ENCODE peak calls at places on chromosomes 4 and X, in five cellular contexts. C is GM23338, I is HepG2, U is endothelial cell of umbilical vein, M is transverse colon. J is an unnamed sample.

GRCh38 chr4:164718817-164719216 is 35.1 kb upstream of the SMIM31 start:
- DNase-seq in U (no peak), M (no peak), C (no peak), I (no peak), J (no peak)

GRCh38 chr4:92184566-92184965 is 119.2 kb upstream of the GRID2 start:
- DNase-seq in C (no peak), M (no peak), U (no peak), I (no peak), J (no peak)

GRCh38 chrX:38112566-38112965 is 106.2 kb downstream of the SYTL5 start:
- DNase-seq in I (no peak), M (no peak), C (no peak), U (no peak), J (no peak)

GRCh38 chrX:118536687-118537461 is 41.3 kb downstream of the DOCK11 start:
- DNase-seq in C (peak; percentile 65), U (peak; percentile 0), I (no peak), M (no peak), J (no peak)

GRCh38 chrX:22278375-22278774 is 5.7 kb downstream of the CBLL2 start:
- DNase-seq in C (peak; percentile 30), U (no peak), I (no peak), M (no peak), J (no peak)

GRCh38 chr4:8544741-8545438 is 35.3 kb upstream of the GPR78 start:
- DNase-seq in M (no peak), U (no peak), C (no peak), I (no peak), J (peak; percentile 66)

GRCh38 chr4:81512945-81513584 is 41.4 kb upstream of the RASGEF1B start:
- DNase-seq in M (no peak), U (no peak), I (no peak), C (no peak), J (peak; percentile 71)

GRCh38 chr4:101356928-101357327 is 9.6 kb upstream of the PPP3CA start:
- DNase-seq in C (no peak), I (peak; percentile 67), U (peak; percentile 75), M (no peak), J (no peak)

GRCh38 chr4:186137193-186137792 is 32.8 kb downstream of the FAM149A start:
- DNase-seq in M (no peak), I (no peak), C (peak; percentile 34), U (peak; percentile 15), J (no peak)

GRCh38 chr4:164212714-164213113 is 541.2 kb upstream of the SMIM31 start:
- DNase-seq in M (no peak), I (no peak), U (no peak), C (no peak), J (no peak)

GRCh38 chrX:18893536-18893935 is 90.4 kb downstream of the PHKA2 start:
- DNase-seq in C (no peak), I (no peak), U (no peak), M (no peak), J (no peak)

GRCh38 chrX:24479924-24480722 is 15.0 kb downstream of the PDK3 start:
- DNase-seq in C (no peak), U (peak; percentile 4), I (no peak), M (peak; percentile 74), J (peak; percentile 83)

GRCh38 chr4:153901220-153901619 is 112.3 kb upstream of the SFRP2 start:
- DNase-seq in M (no peak), C (no peak), I (no peak), U (no peak), J (no peak)

GRCh38 chr4:87258677-87259076 is 38.3 kb upstream of the KLHL8 start:
- DNase-seq in I (no peak), C (no peak), M (no peak), U (no peak), J (no peak)

GRCh38 chr4:53189011-53189410 is 176.8 kb downstream of the SCFD2 start:
- DNase-seq in U (no peak), M (no peak), C (no peak), I (no peak), J (no peak)

GRCh38 chrX:120559799-120560198 is 963 bp downstream of the CUL4B start:
- DNase-seq in M (no peak), U (no peak), I (no peak), C (no peak), J (no peak)

GRCh38 chrX:143781103-143781502 is 60.6 kb upstream of the SPANXN2 start:
- DNase-seq in M (no peak), I (no peak), C (no peak), U (no peak), J (no peak)

GRCh38 chr4:53484911-53485459 is 106.3 kb downstream of the LNX1 start:
- DNase-seq in U (no peak), C (no peak), M (no peak), I (no peak), J (no peak)

GRCh38 chr4:25769251-25769650 is 93.5 kb downstream of the SEL1L3 start:
- DNase-seq in C (no peak), U (no peak), I (no peak), M (no peak), J (no peak)

GRCh38 chrX:19543951-19544359 is 28.6 kb upstream of the MAP3K15 start:
- DNase-seq in M (no peak), I (no peak), U (no peak), C (no peak), J (no peak)

GRCh38 chr4:173051697-173052096 is 116.9 kb upstream of the GALNT7 start:
- DNase-seq in U (peak; percentile 61), C (peak; percentile 32), M (no peak), I (no peak), J (no peak)

GRCh38 chr4:54976682-54977081 is 148.7 kb downstream of the KDR start:
- DNase-seq in C (peak; percentile 82), M (no peak), U (no peak), I (peak; percentile 8), J (no peak)

GRCh38 chrX:11375614-11376119 is 82.5 kb downstream of the AMELX start:
- DNase-seq in C (no peak), U (peak; percentile 16), I (no peak), M (no peak), J (no peak)

GRCh38 chrX:17537652-17538301 is 162.8 kb downstream of the NHS start:
- DNase-seq in U (no peak), M (peak; percentile 46), I (no peak), C (no peak), J (no peak)

GRCh38 chr4:24121395-24122175 is 231.7 kb upstream of the PPARGC1A start:
- DNase-seq in C (no peak), U (no peak), I (no peak), M (no peak), J (no peak)

GRCh38 chr4:15035152-15035551 is 32.9 kb downstream of the CPEB2 start:
- DNase-seq in I (peak; percentile 25), U (peak; percentile 27), M (no peak), C (no peak), J (no peak)

GRCh38 chr4:168421671-168422070 is 58.6 kb downstream of the DDX60L start:
- DNase-seq in U (peak; percentile 98), C (no peak), I (no peak), M (no peak), J (no peak)

DNA sequence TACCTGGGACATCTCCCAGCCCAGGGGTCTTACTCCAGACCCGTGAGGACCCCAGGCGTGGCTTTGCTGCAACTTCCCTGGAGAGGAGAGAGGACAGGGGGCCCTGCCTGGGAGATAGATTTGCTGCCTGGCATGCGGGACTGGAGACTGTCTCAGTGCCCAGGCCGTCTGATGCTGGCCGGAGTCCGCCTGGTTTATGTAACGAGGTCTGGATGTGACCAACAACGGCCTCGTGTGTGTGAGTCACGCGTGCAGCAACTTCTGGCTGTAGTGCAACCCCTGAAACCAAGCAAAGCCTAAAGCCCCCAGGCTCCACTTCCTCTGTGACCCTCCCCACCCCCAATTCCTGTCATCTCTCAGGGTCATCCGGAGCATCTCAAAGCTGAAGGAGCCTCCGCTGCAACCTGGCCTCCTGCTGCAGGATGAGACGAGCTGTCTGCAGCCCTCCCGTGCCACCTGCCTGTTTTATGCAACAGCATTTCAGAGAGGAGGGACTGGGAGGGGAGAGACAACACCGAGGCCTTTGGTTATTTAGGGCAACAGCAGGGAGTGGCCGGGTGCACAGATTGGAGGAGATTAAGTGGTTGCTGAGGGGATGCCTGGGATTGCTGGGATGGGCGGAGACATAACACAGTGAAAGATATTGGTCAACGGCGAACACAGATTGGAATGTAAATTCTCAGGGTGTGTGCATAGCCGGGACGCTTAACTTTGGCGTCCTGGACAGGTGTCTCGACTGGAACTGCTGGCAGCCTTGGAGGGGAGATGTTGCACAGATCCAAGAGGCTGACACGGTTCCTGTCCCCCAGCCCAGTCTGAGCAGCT is 16.0 kb downstream of the XG start:
- DNase-seq in C (peak; percentile 29), I (peak; percentile 37), U (no peak), M (peak; percentile 22), J (no peak)
- TF ChIP-seq POLR2AphosphoS5 in C (no peak), I (no peak), U (no peak), M (peak; percentile 38), J (no peak)

GRCh38 chr4:105994061-105994460 is 98.8 kb downstream of the NPNT start:
- DNase-seq in I (no peak), U (no peak), C (no peak), M (no peak), J (no peak)

GRCh38 chr4:105996845-105997244 is 101.6 kb downstream of the NPNT start:
- DNase-seq in C (no peak), M (no peak), U (no peak), I (no peak), J (no peak)

GRCh38 chr4:105994841-105995240 is 99.6 kb downstream of the NPNT start:
- DNase-seq in U (no peak), M (no peak), C (no peak), I (no peak), J (no peak)

GRCh38 chr4:106002979-106003378 is 107.7 kb downstream of the NPNT start:
- DNase-seq in U (no peak), I (no peak), M (no peak), C (no peak), J (no peak)

GRCh38 chr4:105998210-105998609 is 102.9 kb downstream of the NPNT start:
- DNase-seq in U (no peak), M (no peak), C (no peak), I (peak; percentile 89), J (no peak)
- TF ChIP-seq CTCF in U (no peak), M (no peak), C (no peak), I (no peak), J (no peak)

DNA sequence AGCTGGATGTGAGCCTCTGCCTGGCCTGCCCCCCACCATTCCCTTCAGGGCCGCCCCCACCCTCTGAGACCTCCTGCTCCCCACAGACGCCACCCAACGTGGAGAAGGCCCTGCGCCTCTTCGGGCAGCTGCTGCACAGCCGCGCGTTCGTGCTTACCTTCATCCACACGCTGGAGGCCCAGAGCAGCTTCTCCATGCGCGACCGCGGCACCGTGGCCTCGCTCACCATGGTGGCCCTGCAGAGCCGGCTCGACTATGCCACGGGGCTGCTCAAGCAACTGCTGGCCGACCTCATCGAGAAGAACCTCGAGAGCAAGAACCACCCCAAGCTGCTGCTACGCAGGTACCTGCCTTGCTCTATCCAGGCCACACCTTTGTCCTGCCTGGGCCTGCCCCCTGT is 10.1 kb downstream of the PLXNA3 start:
- DNase-seq in U (no peak), C (no peak), I (no peak), M (no peak), J (no peak)
- TF ChIP-seq POLR2AphosphoS5 in U (no peak), C (no peak), I (no peak), M (no peak), J (no peak)

GRCh38 chr4:1767770-1768366 is 25.2 kb upstream of the FGFR3 start:
- DNase-seq in U (peak; percentile 31), I (peak; percentile 76), C (peak; percentile 91), M (peak; percentile 45), J (no peak)
- TF ChIP-seq CTCF in U (peak; percentile 59), I (peak; percentile 71), C (peak; percentile 59), M (no peak), J (no peak)

GRCh38 chr4:184263910-184264732 is 46.4 kb upstream of the ENPP6 start:
- DNase-seq in I (peak; percentile 87), C (peak; percentile 99), U (peak; percentile 85), M (peak; percentile 96), J (peak; percentile 96)
- TF ChIP-seq POLR2AphosphoS5 in I (no peak), C (no peak), U (no peak), M (no peak), J (no peak)